ENCODE peak calls at places on chromosomes 4 and X, in seven cellular contexts. One of them, this sample, is unnamed.

GRCh38 chrX:154039577-154039976 is 19.9 kb upstream of the IRAK1 start:
- DNase-seq in activated CD4-positive, alpha-beta T cell treated with anti-CD3 and anti-CD28 coated beads, Interleukin-2, amount 10 ng/mL, durations not matched to agents 7 days and 5 days: no peak
- DNase-seq in T-helper 2 cell: no peak
- DNase-seq in B cell: no peak
- DNase-seq in GM20000: no peak
- DNase-seq in C1 segment of cervical spinal cord: no peak
- DNase-seq in neural crest cell: no peak
- DNase-seq in this sample: no peak

GRCh38 chr4:177579649-177580048 is 137.4 kb upstream of the AGA start:
- DNase-seq in activated CD4-positive, alpha-beta T cell treated with anti-CD3 and anti-CD28 coated beads, Interleukin-2, amount 10 ng/mL, durations not matched to agents 7 days and 5 days: no peak
- DNase-seq in T-helper 2 cell: no peak
- DNase-seq in B cell: no peak
- DNase-seq in GM20000: no peak
- DNase-seq in C1 segment of cervical spinal cord: no peak
- DNase-seq in neural crest cell: no peak
- DNase-seq in this sample: no peak

GRCh38 chr4:155787113-155787710 is 28.4 kb downstream of the GUCY1B1 start:
- DNase-seq in activated CD4-positive, alpha-beta T cell treated with anti-CD3 and anti-CD28 coated beads, Interleukin-2, amount 10 ng/mL, durations not matched to agents 7 days and 5 days: peak
- DNase-seq in T-helper 2 cell: no peak
- DNase-seq in B cell: peak
- DNase-seq in GM20000: peak
- DNase-seq in C1 segment of cervical spinal cord: no peak
- DNase-seq in neural crest cell: peak
- DNase-seq in this sample: peak

GRCh38 chr4:52791936-52792335 is 40.7 kb upstream of the ERVMER34-1 start:
- DNase-seq in activated CD4-positive, alpha-beta T cell treated with anti-CD3 and anti-CD28 coated beads, Interleukin-2, amount 10 ng/mL, durations not matched to agents 7 days and 5 days: no peak
- DNase-seq in T-helper 2 cell: no peak
- DNase-seq in B cell: no peak
- DNase-seq in GM20000: no peak
- DNase-seq in C1 segment of cervical spinal cord: no peak
- DNase-seq in neural crest cell: no peak
- DNase-seq in this sample: no peak

GRCh38 chr4:95910749-95911148 is 70.9 kb downstream of the PDHA2 start:
- DNase-seq in activated CD4-positive, alpha-beta T cell treated with anti-CD3 and anti-CD28 coated beads, Interleukin-2, amount 10 ng/mL, durations not matched to agents 7 days and 5 days: no peak
- DNase-seq in T-helper 2 cell: no peak
- DNase-seq in B cell: no peak
- DNase-seq in GM20000: no peak
- DNase-seq in C1 segment of cervical spinal cord: no peak
- DNase-seq in neural crest cell: no peak
- DNase-seq in this sample: no peak

GRCh38 chrX:1397001-1397400 is 5.1 kb upstream of the SLC25A6 start:
- DNase-seq in activated CD4-positive, alpha-beta T cell treated with anti-CD3 and anti-CD28 coated beads, Interleukin-2, amount 10 ng/mL, durations not matched to agents 7 days and 5 days: no peak
- DNase-seq in T-helper 2 cell: no peak
- DNase-seq in B cell: no peak
- DNase-seq in GM20000: no peak
- DNase-seq in C1 segment of cervical spinal cord: no peak
- DNase-seq in neural crest cell: no peak
- DNase-seq in this sample: no peak

GRCh38 chr4:48546336-48546735 is 56.3 kb downstream of the ZAR1 start:
- DNase-seq in activated CD4-positive, alpha-beta T cell treated with anti-CD3 and anti-CD28 coated beads, Interleukin-2, amount 10 ng/mL, durations not matched to agents 7 days and 5 days: peak
- DNase-seq in T-helper 2 cell: no peak
- DNase-seq in B cell: peak
- DNase-seq in GM20000: no peak
- DNase-seq in C1 segment of cervical spinal cord: no peak
- DNase-seq in neural crest cell: peak
- DNase-seq in this sample: no peak

GRCh38 chr4:83413676-83414075 is 41.9 kb downstream of the HELQ start:
- DNase-seq in activated CD4-positive, alpha-beta T cell treated with anti-CD3 and anti-CD28 coated beads, Interleukin-2, amount 10 ng/mL, durations not matched to agents 7 days and 5 days: no peak
- DNase-seq in T-helper 2 cell: no peak
- DNase-seq in B cell: no peak
- DNase-seq in GM20000: no peak
- DNase-seq in C1 segment of cervical spinal cord: no peak
- DNase-seq in neural crest cell: no peak
- DNase-seq in this sample: no peak

GRCh38 chr4:168797738-168798375 is 212.2 kb downstream of the CBR4 start:
- DNase-seq in activated CD4-positive, alpha-beta T cell treated with anti-CD3 and anti-CD28 coated beads, Interleukin-2, amount 10 ng/mL, durations not matched to agents 7 days and 5 days: no peak
- DNase-seq in T-helper 2 cell: no peak
- DNase-seq in B cell: no peak
- DNase-seq in GM20000: no peak
- DNase-seq in C1 segment of cervical spinal cord: no peak
- DNase-seq in neural crest cell: no peak
- DNase-seq in this sample: no peak

GRCh38 chr4:986949-987688 is at the start of gene IDUA:
- DNase-seq in activated CD4-positive, alpha-beta T cell treated with anti-CD3 and anti-CD28 coated beads, Interleukin-2, amount 10 ng/mL, durations not matched to agents 7 days and 5 days: peak
- DNase-seq in T-helper 2 cell: peak
- DNase-seq in B cell: peak
- DNase-seq in GM20000: peak
- DNase-seq in C1 segment of cervical spinal cord: peak
- DNase-seq in neural crest cell: peak
- DNase-seq in this sample: peak

GRCh38 chr4:108010167-108010566 is 20.5 kb downstream of the HADH start:
- DNase-seq in activated CD4-positive, alpha-beta T cell treated with anti-CD3 and anti-CD28 coated beads, Interleukin-2, amount 10 ng/mL, durations not matched to agents 7 days and 5 days: no peak
- DNase-seq in T-helper 2 cell: no peak
- DNase-seq in B cell: no peak
- DNase-seq in GM20000: no peak
- DNase-seq in C1 segment of cervical spinal cord: no peak
- DNase-seq in neural crest cell: no peak
- DNase-seq in this sample: no peak

GRCh38 chrX:86137071-86137470 is 11.2 kb upstream of the DACH2 start:
- DNase-seq in activated CD4-positive, alpha-beta T cell treated with anti-CD3 and anti-CD28 coated beads, Interleukin-2, amount 10 ng/mL, durations not matched to agents 7 days and 5 days: no peak
- DNase-seq in T-helper 2 cell: no peak
- DNase-seq in B cell: no peak
- DNase-seq in GM20000: no peak
- DNase-seq in C1 segment of cervical spinal cord: no peak
- DNase-seq in neural crest cell: no peak
- DNase-seq in this sample: no peak

GRCh38 chrX:33001107-33001506 is 210.2 kb downstream of the DMD start:
- DNase-seq in activated CD4-positive, alpha-beta T cell treated with anti-CD3 and anti-CD28 coated beads, Interleukin-2, amount 10 ng/mL, durations not matched to agents 7 days and 5 days: no peak
- DNase-seq in T-helper 2 cell: no peak
- DNase-seq in B cell: no peak
- DNase-seq in GM20000: no peak
- DNase-seq in C1 segment of cervical spinal cord: no peak
- DNase-seq in neural crest cell: no peak
- DNase-seq in this sample: no peak

GRCh38 chr4:31088600-31089230 is 368.5 kb downstream of the PCDH7 start:
- DNase-seq in activated CD4-positive, alpha-beta T cell treated with anti-CD3 and anti-CD28 coated beads, Interleukin-2, amount 10 ng/mL, durations not matched to agents 7 days and 5 days: no peak
- DNase-seq in T-helper 2 cell: no peak
- DNase-seq in B cell: no peak
- DNase-seq in GM20000: no peak
- DNase-seq in C1 segment of cervical spinal cord: no peak
- DNase-seq in neural crest cell: no peak
- DNase-seq in this sample: no peak

GRCh38 chrX:101999644-102000539 is 68.1 kb upstream of the ZMAT1 start:
- DNase-seq in activated CD4-positive, alpha-beta T cell treated with anti-CD3 and anti-CD28 coated beads, Interleukin-2, amount 10 ng/mL, durations not matched to agents 7 days and 5 days: no peak
- DNase-seq in T-helper 2 cell: no peak
- DNase-seq in B cell: no peak
- DNase-seq in GM20000: no peak
- DNase-seq in C1 segment of cervical spinal cord: no peak
- DNase-seq in neural crest cell: no peak
- DNase-seq in this sample: no peak

GRCh38 chrX:18887177-18887820 is 96.6 kb downstream of the PHKA2 start:
- DNase-seq in activated CD4-positive, alpha-beta T cell treated with anti-CD3 and anti-CD28 coated beads, Interleukin-2, amount 10 ng/mL, durations not matched to agents 7 days and 5 days: no peak
- DNase-seq in T-helper 2 cell: no peak
- DNase-seq in B cell: no peak
- DNase-seq in GM20000: no peak
- DNase-seq in C1 segment of cervical spinal cord: no peak
- DNase-seq in neural crest cell: no peak
- DNase-seq in this sample: no peak

GRCh38 chr4:105709081-105709450 is 482 bp downstream of the GSTCD start:
- DNase-seq in activated CD4-positive, alpha-beta T cell treated with anti-CD3 and anti-CD28 coated beads, Interleukin-2, amount 10 ng/mL, durations not matched to agents 7 days and 5 days: peak
- DNase-seq in T-helper 2 cell: peak
- DNase-seq in B cell: no peak
- DNase-seq in GM20000: peak
- DNase-seq in C1 segment of cervical spinal cord: no peak
- DNase-seq in neural crest cell: no peak
- DNase-seq in this sample: no peak

GRCh38 chr4:150682126-150682525 is 100.2 kb downstream of the MAB21L2 start:
- DNase-seq in activated CD4-positive, alpha-beta T cell treated with anti-CD3 and anti-CD28 coated beads, Interleukin-2, amount 10 ng/mL, durations not matched to agents 7 days and 5 days: no peak
- DNase-seq in T-helper 2 cell: no peak
- DNase-seq in B cell: no peak
- DNase-seq in GM20000: no peak
- DNase-seq in C1 segment of cervical spinal cord: no peak
- DNase-seq in neural crest cell: no peak
- DNase-seq in this sample: no peak

GRCh38 chrX:57251965-57252364 is 34.5 kb upstream of the FAAH2 start:
- DNase-seq in activated CD4-positive, alpha-beta T cell treated with anti-CD3 and anti-CD28 coated beads, Interleukin-2, amount 10 ng/mL, durations not matched to agents 7 days and 5 days: no peak
- DNase-seq in T-helper 2 cell: no peak
- DNase-seq in B cell: no peak
- DNase-seq in GM20000: no peak
- DNase-seq in C1 segment of cervical spinal cord: no peak
- DNase-seq in neural crest cell: no peak
- DNase-seq in this sample: no peak

This sample was measured in GM10248.